ENCODE peak calls at places on chromosomes 2 and 18, in nine cellular contexts. M, K, O, A, E, D, G, I and Q are unnamed samples.

GRCh38 chr18:74069178-74070050 is 78.2 kb downstream of the FBXO15 start:
- DNase-seq in M (no peak), K (no peak), O (no peak), A (no peak), E (no peak), D (no peak), G (no peak), I (no peak), Q (no peak)

GRCh38 chr18:51807336-51807735 is 532.7 kb upstream of the DCC start:
- DNase-seq in M (no peak), K (no peak), O (no peak), A (no peak), E (no peak), D (no peak), G (no peak), I (no peak), Q (no peak)

GRCh38 chr2:176488446-176488845 is 219.2 kb downstream of the MTX2 start:
- DNase-seq in M (no peak), K (no peak), O (no peak), A (no peak), E (no peak), D (no peak), G (no peak), I (no peak), Q (no peak)

GRCh38 chr18:58213445-58213844 is 169.4 kb downstream of the NEDD4L start:
- DNase-seq in M (peak; percentile 93), K (peak; percentile 73), O (no peak), A (no peak), E (no peak), D (no peak), G (no peak), I (no peak), Q (no peak)

GRCh38 chr18:33115917-33116316 is 324.6 kb downstream of the CCDC178 start:
- DNase-seq in M (no peak), K (no peak), O (no peak), A (no peak), E (no peak), D (no peak), G (no peak), I (no peak), Q (no peak)

GRCh38 chr18:75115514-75115913 is 93.4 kb downstream of the PTGR3 start:
- DNase-seq in M (no peak), K (no peak), O (no peak), A (no peak), E (no peak), D (no peak), G (no peak), I (no peak), Q (no peak)

GRCh38 chr2:197158591-197159550 is 151.7 kb downstream of the ANKRD44 start:
- DNase-seq in M (peak; percentile 3), K (no peak), O (no peak), A (no peak), E (no peak), D (no peak), G (no peak), I (no peak), Q (no peak)

GRCh38 chr2:233829193-233830110 is 24.9 kb downstream of the HJURP start:
- DNase-seq in M (no peak), K (no peak), O (no peak), A (no peak), E (no peak), D (no peak), G (no peak), I (no peak), Q (peak; percentile 1)

GRCh38 chr18:23779696-23780303 is 90.5 kb downstream of the LAMA3 start:
- DNase-seq in M (peak; percentile 32), K (peak; percentile 62), O (no peak), A (no peak), E (no peak), D (no peak), G (peak; percentile 38), I (no peak), Q (no peak)

GRCh38 chr2:2399390-2399789 is 68.3 kb upstream of the MYT1L start:
- DNase-seq in M (no peak), K (no peak), O (no peak), A (no peak), E (no peak), D (no peak), G (no peak), I (no peak), Q (no peak)

GRCh38 chr2:101387151-101387807 is at the start of gene CREG2:
- DNase-seq in M (peak; percentile 30), K (no peak), O (peak; percentile 53), A (no peak), E (peak; percentile 61), D (peak; percentile 46), G (peak; percentile 56), I (no peak), Q (peak; percentile 80)

GRCh38 chr2:207385903-207386302 is 143.9 kb upstream of the CREB1 start:
- DNase-seq in M (peak; percentile 69), K (no peak), O (no peak), A (no peak), E (no peak), D (no peak), G (no peak), I (no peak), Q (no peak)

GRCh38 chr18:34993289-34993688 is 47.9 kb upstream of the MAPRE2 start:
- DNase-seq in M (peak; percentile 79), K (no peak), O (no peak), A (no peak), E (no peak), D (no peak), G (no peak), I (no peak), Q (no peak)

GRCh38 chr18:34990571-34990970 is 50.6 kb upstream of the MAPRE2 start:
- DNase-seq in M (peak; percentile 78), K (no peak), O (no peak), A (no peak), E (no peak), D (no peak), G (no peak), I (no peak), Q (no peak)

GRCh38 chr18:34991152-34991551 is 50.1 kb upstream of the MAPRE2 start:
- DNase-seq in M (no peak), K (no peak), O (no peak), A (no peak), E (no peak), D (no peak), G (no peak), I (no peak), Q (no peak)

GRCh38 chr18:34995746-34996145 is 45.5 kb upstream of the MAPRE2 start:
- DNase-seq in M (no peak), K (no peak), O (no peak), A (no peak), E (no peak), D (no peak), G (no peak), I (no peak), Q (no peak)

DNA sequence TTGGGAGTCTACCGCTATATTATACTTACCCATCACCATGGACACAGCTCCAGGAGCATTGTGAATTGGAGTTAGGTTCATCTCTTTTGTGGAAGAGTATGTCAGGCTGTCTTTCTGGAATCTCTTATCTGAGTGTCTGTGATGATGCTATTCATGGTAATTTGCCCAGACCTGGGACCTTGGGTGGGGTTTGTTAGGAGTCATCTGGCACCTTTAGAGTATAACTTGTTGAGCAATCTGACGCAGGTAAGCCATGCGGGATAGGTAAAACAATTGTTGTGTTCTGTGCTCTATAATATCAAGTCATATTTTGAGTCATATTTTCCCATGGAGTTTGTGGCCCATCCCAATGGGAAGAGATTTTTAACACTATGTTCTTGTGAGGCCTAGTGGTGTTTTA is 49.7 kb upstream of the MAPRE2 start:
- DNase-seq in M (peak; percentile 89), K (no peak), O (no peak), A (no peak), E (no peak), D (no peak), G (no peak), I (no peak), Q (no peak)
- H3K4me3 ChIP-seq in M (no peak overlapping the region), K (no peak overlapping the region), O (no peak overlapping the region), A (no peak overlapping the region), E (no peak overlapping the region), D (no peak overlapping the region), G (no peak overlapping the region), I (no peak overlapping the region), Q (no peak overlapping the region)

GRCh38 chr2:30046396-30046795 is 100.4 kb upstream of the YPEL5 start:
- DNase-seq in M (no peak), K (no peak), O (no peak), A (no peak), E (no peak), D (no peak), G (no peak), I (no peak), Q (no peak)
- H3K27me3 ChIP-seq in M (no peaks in the 10 kb centered on the region), K (peaks cover 4% of the 10 kb centered on the region), O (no peaks in the 10 kb centered on the region), A (no peaks in the 10 kb centered on the region), E (peaks cover 8% of the 10 kb centered on the region), D (peaks cover 10% of the 10 kb centered on the region), G (no peaks in the 10 kb centered on the region), I (peaks cover 9% of the 10 kb centered on the region), Q (no peaks in the 10 kb centered on the region)

DNA sequence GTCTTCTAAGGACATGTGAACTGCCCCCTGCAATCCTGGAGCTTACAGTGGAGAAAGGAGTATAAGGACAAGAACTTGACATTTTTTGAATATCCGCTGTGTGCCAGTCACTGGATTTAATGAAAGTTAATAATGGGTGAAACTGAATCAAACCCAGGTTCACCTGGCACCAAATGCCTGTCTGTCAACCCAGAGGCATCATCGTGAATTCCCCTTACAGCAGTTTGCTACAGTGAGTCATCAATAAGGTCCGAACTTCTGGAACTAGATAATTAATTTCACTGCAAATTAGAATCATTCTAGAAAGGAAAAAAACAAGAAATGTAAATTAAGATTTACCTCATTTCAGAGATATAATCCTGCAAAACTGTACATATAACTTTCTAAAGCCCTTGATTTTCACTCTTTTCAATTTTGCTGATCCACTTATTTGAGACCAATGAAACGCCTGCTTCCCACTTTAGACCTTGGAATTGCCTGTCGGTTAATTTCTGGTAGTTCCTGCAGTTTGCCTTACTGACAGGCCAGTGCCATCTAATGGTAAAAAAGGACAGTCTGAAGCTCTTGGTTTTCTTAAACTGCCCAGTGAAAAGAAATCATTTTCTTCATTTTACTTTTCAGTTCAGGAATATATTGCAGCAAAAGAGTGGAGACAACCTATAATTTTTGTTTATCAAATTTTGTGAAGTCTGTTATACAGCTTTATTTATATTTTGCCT is 8.2 kb downstream of the DSG2 start:
- DNase-seq in M (peak; percentile 41), K (no peak), O (no peak), A (no peak), E (no peak), D (no peak), G (no peak), I (no peak), Q (no peak)
- TF ChIP-seq CTCF in M (peak; percentile 21), K (no peak), O (no peak), A (no peak), E (peak; percentile 51), D (peak; percentile 35), G (no peak), I (peak; percentile 45), Q (no peak)

DNA sequence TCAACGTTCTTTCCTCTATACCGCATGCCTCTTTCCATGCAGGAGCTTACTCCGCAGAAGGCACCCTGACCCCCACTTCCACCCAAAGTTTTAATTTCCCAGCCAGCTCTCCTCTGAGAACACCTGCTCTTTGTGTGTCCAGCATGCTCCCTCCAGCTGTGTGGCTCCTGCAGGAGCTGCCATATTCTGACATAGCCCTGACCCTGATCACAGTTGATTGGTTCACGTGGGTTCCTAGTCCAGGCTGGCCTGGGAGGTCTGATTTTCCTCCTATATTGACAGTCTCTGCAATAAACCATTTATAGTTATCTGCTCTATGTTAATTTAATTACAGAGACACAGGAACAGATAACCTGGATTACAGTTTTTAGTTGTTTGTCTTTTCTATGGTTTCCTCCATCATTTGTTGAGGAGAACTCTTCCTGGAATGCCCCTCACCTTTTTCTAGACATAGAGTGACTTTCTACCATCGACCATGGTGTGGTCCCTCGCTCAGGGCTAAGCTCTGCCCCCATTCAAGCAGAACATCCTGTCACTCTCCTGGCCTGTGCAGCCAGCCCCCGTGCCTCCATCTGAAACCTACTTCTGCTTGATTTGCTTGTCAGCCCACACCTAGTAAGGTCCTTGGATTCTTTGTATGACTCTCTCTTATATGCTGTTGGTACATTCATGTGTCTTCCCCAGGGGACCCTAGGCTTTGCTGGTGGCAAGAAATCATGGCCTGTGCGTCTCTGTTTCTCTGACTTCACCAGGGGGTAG is 231.5 kb downstream of the LPIN1 start:
- DNase-seq in M (no peak), K (no peak), O (no peak), A (no peak), E (no peak), D (no peak), G (no peak), I (no peak), Q (no peak)
- H3K4me3 ChIP-seq in M (no peak overlapping the region), K (no peak overlapping the region), O (no peak overlapping the region), A (no peak overlapping the region), E (no peak overlapping the region), D (no peak overlapping the region), G (no peak overlapping the region), I (no peak overlapping the region), Q (no peak overlapping the region)